ENCODE peak calls at places on chromosomes 3 and 15, in six cellular contexts. E, S, W, V, Q and J are unnamed samples.

GRCh38 chr3:13043656-13044055 is 29.6 kb downstream of the IQSEC1 start:
- DNase-seq in Q (no peak), W (no peak), E (no peak), V (no peak), S (no peak), J (no peak)

GRCh38 chr3:21073561-21073960 is 677.4 kb downstream of the ZNF385D start:
- DNase-seq in S (no peak), E (no peak), Q (no peak), W (no peak), V (no peak), J (no peak)

GRCh38 chr15:83734487-83734886 is 80.6 kb downstream of the ADAMTSL3 start:
- DNase-seq in S (no peak), W (no peak), E (no peak), Q (peak; percentile 56), V (no peak), J (peak; percentile 25)

GRCh38 chr15:70195808-70196304 is 98.1 kb upstream of the TLE3 start:
- DNase-seq in S (no peak), V (peak; percentile 45), E (peak; percentile 20), W (peak; percentile 67), Q (no peak), J (no peak)

GRCh38 chr3:47741925-47742324 is 39.8 kb downstream of the SMARCC1 start:
- DNase-seq in S (no peak), V (no peak), W (no peak), E (no peak), Q (no peak), J (no peak)

GRCh38 chr3:126555795-126556636 is 2.7 kb downstream of the C3orf22 start:
- DNase-seq in V (no peak), W (no peak), E (no peak), S (no peak), Q (peak; percentile 39), J (no peak)

GRCh38 chr15:28896944-28897343 is 11.2 kb downstream of the APBA2 start:
- DNase-seq in W (peak; percentile 10), Q (no peak), V (no peak), S (peak; percentile 14), E (peak; percentile 59), J (no peak)

GRCh38 chr3:46831316-46831715 is 31.9 kb downstream of the MYL3 start:
- DNase-seq in Q (peak; percentile 11), S (no peak), V (no peak), W (no peak), E (no peak), J (no peak)

GRCh38 chr3:187858086-187858485 is 112.8 kb upstream of the BCL6 start:
- DNase-seq in E (no peak), V (no peak), W (no peak), S (no peak), Q (no peak), J (no peak)

GRCh38 chr15:61951949-61952348 is 108.3 kb downstream of the VPS13C start:
- DNase-seq in V (no peak), Q (no peak), W (no peak), S (peak; percentile 30), E (no peak), J (no peak)

GRCh38 chr15:91114301-91114700 is 14.2 kb downstream of the SV2B start:
- DNase-seq in S (no peak), W (no peak), Q (no peak), E (no peak), V (no peak), J (no peak)

GRCh38 chr15:92098869-92099268 is 245.4 kb downstream of the SLCO3A1 start:
- DNase-seq in W (no peak), V (no peak), Q (no peak), S (no peak), E (no peak), J (peak; percentile 49)

GRCh38 chr15:62071711-62072308 is 5.0 kb downstream of the C2CD4A start:
- DNase-seq in S (peak; percentile 63), V (peak; percentile 23), W (peak; percentile 29), Q (no peak), E (peak; percentile 61), J (no peak)

GRCh38 chr3:174243194-174243593 is 615.9 kb upstream of the NAALADL2 start:
- DNase-seq in E (no peak), Q (no peak), V (no peak), W (no peak), S (no peak), J (no peak)

GRCh38 chr3:36741285-36741684 is 23.1 kb downstream of the DCLK3 start:
- DNase-seq in W (no peak), Q (no peak), V (no peak), S (no peak), E (peak; percentile 16), J (peak; percentile 23)

GRCh38 chr15:70892912-70893560 is 410 bp downstream of the LRRC49 start:
- DNase-seq in V (no peak), E (peak; percentile 72), W (peak; percentile 6), Q (no peak), S (peak; percentile 81), J (no peak)

GRCh38 chr3:127632441-127632840 is 3.5 kb downstream of the PODXL2 start:
- DNase-seq in V (no peak), Q (no peak), E (no peak), W (no peak), S (peak; percentile 21), J (no peak)

GRCh38 chr3:28856796-28857195 is 424.1 kb upstream of the RBMS3 start:
- DNase-seq in E (no peak), Q (no peak), W (no peak), S (peak; percentile 6), V (no peak), J (no peak)

GRCh38 chr3:13788522-13789424 is 91.1 kb downstream of the WNT7A start:
- DNase-seq in Q (no peak), V (no peak), S (no peak), E (peak; percentile 6), W (no peak), J (no peak)

GRCh38 chr3:43770426-43771103 is 79.8 kb downstream of the ABHD5 start:
- DNase-seq in E (peak; percentile 79), S (peak; percentile 79), W (no peak), Q (no peak), V (peak; percentile 92), J (no peak)

GRCh38 chr3:13345284-13345683 is 74.8 kb downstream of the NUP210 start:
- DNase-seq in S (no peak), W (no peak), Q (no peak), V (no peak), E (no peak), J (no peak)

GRCh38 chr3:148333091-148333490 is 364.6 kb upstream of the AGTR1 start:
- DNase-seq in Q (no peak), E (peak; percentile 4), S (no peak), V (no peak), W (no peak), J (no peak)

GRCh38 chr3:127114337-127115070 is 78.4 kb upstream of the PRR23E start:
- DNase-seq in S (no peak), V (no peak), E (no peak), Q (no peak), W (no peak), J (no peak)

GRCh38 chr15:42914728-42915497 is 5.7 kb downstream of the TTBK2 start:
- DNase-seq in E (no peak), Q (no peak), V (no peak), W (no peak), S (no peak), J (no peak)

GRCh38 chr3:188439080-188439479 is 285.1 kb downstream of the LPP start:
- DNase-seq in V (no peak), E (no peak), Q (no peak), S (peak; percentile 85), W (no peak), J (no peak)

GRCh38 chr15:40749151-40749630 is 5.9 kb downstream of the RMDN3 start:
- DNase-seq in E (no peak), S (no peak), Q (no peak), V (no peak), W (no peak), J (no peak)
- TF ChIP-seq JUN in E (no peak), S (no peak), Q (no peak), V (no peak), W (no peak), J (no peak)

DNA sequence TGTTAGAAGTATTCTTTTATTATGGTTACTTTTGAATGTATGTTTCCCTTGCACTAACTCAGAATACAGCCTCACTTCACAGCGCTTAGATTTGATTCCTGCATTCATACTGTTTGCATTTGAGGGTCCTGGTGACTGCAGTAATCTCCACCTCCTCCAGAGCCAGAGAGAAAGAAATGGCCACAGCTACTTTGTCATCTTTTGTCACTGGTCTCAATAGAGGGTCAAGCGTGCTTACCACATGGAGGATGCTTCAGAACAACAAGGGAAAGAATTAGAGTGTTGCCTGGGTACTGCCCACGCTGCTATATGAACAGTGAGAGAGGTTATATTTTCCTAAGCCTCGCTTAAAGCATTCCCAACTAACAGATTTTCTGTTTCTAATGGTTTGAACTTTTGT is 190.1 kb downstream of the TP63 start:
- DNase-seq in Q (no peak), V (no peak), E (no peak), S (no peak), W (no peak), J (no peak)
- TF ChIP-seq JUN in Q (no peak), V (no peak), E (no peak), S (no peak), W (no peak), J (no peak)

GRCh38 chr3:190811775-190812480 is 50.6 kb downstream of the GMNC start:
- DNase-seq in W (peak; percentile 54), Q (peak; percentile 57), E (peak; percentile 61), V (peak; percentile 23), S (peak; percentile 33), J (peak; percentile 45)
- TF ChIP-seq JUN in W (no peak), Q (no peak), E (no peak), V (no peak), S (no peak), J (no peak)

GRCh38 chr15:95556866-95557225 is 773.7 kb upstream of the NR2F2 start:
- DNase-seq in E (no peak), W (no peak), S (peak; percentile 93), Q (no peak), V (no peak), J (no peak)

GRCh38 chr15:95558916-95559315 is 771.6 kb upstream of the NR2F2 start:
- DNase-seq in W (no peak), V (no peak), E (no peak), S (no peak), Q (no peak), J (no peak)

GRCh38 chr15:95558131-95558530 is 772.4 kb upstream of the NR2F2 start:
- DNase-seq in V (no peak), S (peak; percentile 70), E (peak; percentile 69), W (no peak), Q (no peak), J (no peak)

GRCh38 chr15:95556225-95556624 is 774.3 kb upstream of the NR2F2 start:
- DNase-seq in Q (no peak), S (no peak), W (no peak), V (no peak), E (no peak), J (no peak)

DNA sequence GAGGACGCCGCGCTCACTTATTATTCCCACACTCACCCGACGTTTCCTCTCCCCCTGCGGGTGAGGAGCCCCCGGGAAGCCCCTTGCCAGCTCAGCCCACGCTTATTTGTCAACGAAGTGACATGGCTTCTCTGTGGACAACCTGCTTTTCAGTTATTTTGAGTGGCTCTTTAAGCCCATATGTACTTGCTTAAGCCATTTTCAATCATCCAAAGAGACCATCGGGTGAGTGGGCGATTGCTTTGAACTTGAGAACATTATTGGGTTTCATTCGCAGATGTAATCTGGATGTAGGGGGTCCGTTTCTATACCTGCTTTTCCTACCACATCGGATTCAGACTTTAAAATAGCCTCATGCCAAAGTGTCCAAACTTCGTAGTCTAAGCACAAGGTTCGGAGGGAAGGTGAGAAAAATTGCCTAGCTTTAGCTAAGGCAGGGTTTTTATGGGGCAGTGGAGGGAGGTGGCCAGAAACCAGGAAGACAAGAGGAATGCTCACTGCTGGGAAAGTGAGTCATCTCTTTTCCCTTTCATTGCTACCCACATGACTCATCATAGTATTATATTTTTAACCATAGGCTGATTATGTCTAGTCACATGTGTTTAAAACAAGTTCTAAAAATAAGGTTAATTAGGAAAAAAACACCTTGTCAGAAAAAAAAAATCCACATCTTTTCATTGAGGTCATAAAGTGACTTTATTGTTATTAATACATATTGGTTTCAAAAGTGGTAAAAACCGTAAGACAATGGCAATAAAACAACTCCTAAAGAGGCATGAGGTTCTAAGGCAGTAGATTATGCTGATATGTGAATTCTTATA is 773.1 kb upstream of the NR2F2 start:
- DNase-seq in V (peak; percentile 54), Q (no peak), S (peak; percentile 96), W (peak; percentile 1), E (peak; percentile 88), J (no peak)
- TF ChIP-seq JUN in V (peak; percentile 97), Q (no peak), S (peak; percentile 100), W (no peak), E (peak; percentile 46), J (no peak)